ENCODE peak calls at places on chromosomes 1 and 21, in four cellular contexts. M, X, A and O are unnamed samples.

GRCh38 chr1:97348599-97349265 is 572.1 kb downstream of the DPYD start:
- DNase-seq in M (no peak), X (peak), A (no peak), O (no peak)

GRCh38 chr1:85991261-85991660 is 165.3 kb downstream of the COL24A1 start:
- DNase-seq in M (no peak), X (no peak), A (peak), O (no peak)

GRCh38 chr1:50658421-50659076 is 235.3 kb upstream of the DMRTA2 start:
- DNase-seq in M (no peak), X (peak), A (no peak), O (no peak)

GRCh38 chr1:165403835-165404482 is 41.0 kb downstream of the RXRG start:
- DNase-seq in M (peak), X (no peak), A (peak), O (no peak)

GRCh38 chr1:176602388-176603004 is 139.5 kb downstream of the PAPPA2 start:
- DNase-seq in M (no peak), X (no peak), A (no peak), O (no peak)

GRCh38 chr1:92786298-92786901 is 1.5 kb upstream of the EVI5 start:
- DNase-seq in M (no peak), X (no peak), A (no peak), O (no peak)

GRCh38 chr1:211703812-211704566 is 28.6 kb upstream of the NEK2 start:
- DNase-seq in M (peak), X (no peak), A (no peak), O (no peak)

GRCh38 chr1:84344286-84344685 is 42.8 kb downstream of the SAMD13 start:
- DNase-seq in M (no peak), X (peak), A (no peak), O (no peak)

GRCh38 chr1:201661823-201662213 is 122.9 kb downstream of the NAV1 start:
- DNase-seq in M (no peak), X (no peak), A (no peak), O (no peak)

GRCh38 chr1:224175615-224176014 is 7.4 kb upstream of the DEGS1 start:
- DNase-seq in M (peak), X (peak), A (no peak), O (no peak)

GRCh38 chr1:20229191-20229590 is 42.9 kb upstream of the PLA2G2C start:
- DNase-seq in M (no peak), X (no peak), A (no peak), O (no peak)

GRCh38 chr1:154859151-154859785 is 10.8 kb downstream of the KCNN3 start:
- DNase-seq in M (no peak), X (no peak), A (no peak), O (no peak)

GRCh38 chr21:35234725-35235124 is 185.6 kb upstream of the RUNX1 start:
- DNase-seq in M (no peak), X (no peak), A (peak), O (no peak)

GRCh38 chr1:75085931-75086330 is 48.3 kb upstream of the LHX8 start:
- DNase-seq in M (no peak), X (no peak), A (no peak), O (no peak)

GRCh38 chr1:10897321-10897980 is 101.0 kb upstream of the CASZ1 start:
- DNase-seq in M (no peak), X (peak), A (no peak), O (no peak)

GRCh38 chr21:26331581-26331980 is 161.0 kb upstream of the APP start:
- DNase-seq in M (no peak), X (no peak), A (no peak), O (no peak)

GRCh38 chr1:202133521-202133920 is 10.8 kb downstream of the GPR37L1 start:
- DNase-seq in M (no peak), X (no peak), A (no peak), O (no peak)

GRCh38 chr1:37255111-37255795 is 219.1 kb upstream of the ZC3H12A start:
- DNase-seq in M (no peak), X (no peak), A (peak), O (no peak)

GRCh38 chr1:41516168-41516961 is 31.9 kb upstream of the EDN2 start:
- DNase-seq in M (peak), X (peak), A (peak), O (peak)

DNA sequence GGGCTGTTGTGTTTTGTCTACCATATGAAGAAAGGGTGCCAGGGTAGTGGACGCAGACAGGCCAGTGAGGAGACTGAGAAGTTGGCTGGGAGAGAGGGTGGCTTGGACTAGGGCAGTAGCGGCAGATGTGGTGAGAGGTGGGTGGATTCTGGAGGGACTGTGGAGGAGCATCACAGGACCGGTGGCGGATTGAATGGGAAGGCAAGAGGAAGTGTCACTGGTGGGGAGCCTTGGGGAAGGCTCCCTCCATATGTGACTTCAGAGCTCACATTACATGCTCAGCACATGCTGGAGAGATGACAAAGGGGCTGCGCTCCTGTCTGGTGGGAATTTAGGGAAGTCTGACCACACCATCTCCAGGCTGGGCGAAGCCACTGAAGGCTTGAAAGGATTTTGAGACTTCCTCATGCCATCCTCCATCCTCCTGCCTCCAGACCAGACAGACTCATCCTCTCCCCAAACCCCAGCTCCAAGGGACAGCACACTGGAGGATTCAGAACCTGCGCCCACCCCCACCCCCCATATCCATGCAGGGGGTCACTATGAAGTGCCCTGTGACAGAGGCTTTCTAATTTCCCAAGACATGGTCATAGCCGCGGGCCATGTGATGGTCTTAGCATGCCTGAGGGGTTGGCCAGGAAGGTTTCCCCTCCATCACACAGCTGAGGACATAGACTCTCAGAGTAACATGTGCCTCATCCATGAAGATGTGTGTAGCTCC is 138.8 kb upstream of the WNT4 start:
- DNase-seq in M (no peak), X (no peak), A (no peak), O (no peak)
- TF ChIP-seq CTCF in M (no peak), X (no peak), A (no peak), O (no peak)

GRCh38 chr1:219541946-219542345 is 71.0 kb downstream of the ZC3H11B start:
- DNase-seq in M (no peak), X (no peak), A (no peak), O (no peak)

GRCh38 chr1:219539645-219540254 is 73.2 kb downstream of the ZC3H11B start:
- DNase-seq in M (no peak), X (no peak), A (no peak), O (no peak)

GRCh38 chr1:219548386-219548785 is 64.5 kb downstream of the ZC3H11B start:
- DNase-seq in M (peak), X (no peak), A (no peak), O (no peak)

GRCh38 chr1:219542828-219543518 is 69.9 kb downstream of the ZC3H11B start:
- DNase-seq in M (no peak), X (peak), A (no peak), O (no peak)

GRCh38 chr1:219544163-219544846 is 68.6 kb downstream of the ZC3H11B start:
- DNase-seq in M (no peak), X (no peak), A (no peak), O (no peak)
- TF ChIP-seq CTCF in M (peak), X (peak), A (peak), O (peak)

DNA sequence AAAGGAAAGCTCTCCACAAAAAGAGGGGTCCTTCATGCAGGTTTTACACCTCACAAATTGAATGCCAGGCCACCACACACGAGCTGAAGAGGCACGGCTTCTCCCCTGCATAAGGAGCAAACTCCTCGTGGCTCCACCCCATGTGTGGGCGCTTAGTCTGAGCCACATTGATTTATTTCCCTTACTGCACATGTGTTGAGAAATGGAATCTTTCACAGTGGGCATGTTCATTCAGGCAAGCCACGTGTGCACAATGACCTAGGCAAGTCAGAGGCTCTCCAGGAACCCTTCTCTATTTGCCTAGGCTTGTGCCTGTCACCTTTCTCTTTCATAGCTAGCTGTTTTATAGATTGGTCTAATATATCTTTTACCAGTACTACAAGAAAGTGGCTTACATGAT is 120.5 kb downstream of the LTN1 start:
- DNase-seq in M (no peak), X (peak), A (no peak), O (no peak)
- TF ChIP-seq CTCF in M (no peak), X (no peak), A (no peak), O (no peak)

GRCh38 chr1:66788231-66788939 is 12.7 kb downstream of the INSL5 start:
- DNase-seq in M (no peak), X (no peak), A (peak), O (no peak)
- TF ChIP-seq CTCF in M (no peak), X (no peak), A (no peak), O (no peak)

GRCh38 chr21:43777953-43778352 is 1.8 kb upstream of the CSTB start:
- DNase-seq in M (no peak), X (no peak), A (no peak), O (no peak)

GRCh38 chr21:43775190-43775589 is 918 bp downstream of the CSTB start:
- DNase-seq in M (no peak), X (no peak), A (no peak), O (no peak)

GRCh38 chr21:43778469-43779335 is 2.6 kb upstream of the CSTB start:
- DNase-seq in M (no peak), X (no peak), A (no peak), O (no peak)

GRCh38 chr21:43774163-43774562 is 1.9 kb downstream of the CSTB start:
- DNase-seq in M (no peak), X (no peak), A (no peak), O (no peak)

DNA sequence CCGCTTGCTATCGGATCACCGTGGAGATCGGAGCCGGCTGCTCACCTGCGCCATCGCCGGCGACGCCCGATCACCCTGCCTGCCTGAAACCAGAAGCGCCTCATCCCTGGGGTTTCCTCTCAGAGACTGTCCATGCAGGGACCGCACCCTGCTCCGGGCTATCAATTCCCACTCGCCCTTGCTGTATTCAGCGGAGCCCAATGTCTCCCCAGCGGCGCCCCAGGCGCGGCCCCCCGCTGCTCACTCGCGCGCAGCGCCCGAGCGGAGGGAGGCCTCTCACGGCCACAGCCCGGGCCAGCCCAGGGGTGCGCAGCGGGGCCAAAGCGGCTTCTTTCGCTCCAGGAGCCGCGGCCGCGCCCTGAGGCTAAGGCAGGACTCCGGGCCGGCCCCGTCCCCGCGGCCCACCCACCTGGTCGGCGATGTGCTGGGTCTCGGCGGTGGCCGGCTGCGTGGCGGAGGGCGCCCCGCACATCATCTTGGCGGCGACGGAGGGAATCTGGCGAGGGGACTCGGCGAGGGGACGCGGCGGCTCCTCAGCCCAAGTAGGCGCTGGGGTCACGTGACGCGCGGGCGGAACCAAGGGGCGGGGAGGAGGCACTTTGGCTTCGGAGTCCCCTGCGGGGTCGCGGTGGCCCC is at the start of gene CSTB:
- DNase-seq in M (peak), X (no peak), A (peak), O (peak)
- TF ChIP-seq CTCF in M (no peak), X (no peak), A (no peak), O (no peak)

GRCh38 chr1:226202246-226202645 is 15.7 kb upstream of the ACBD3 start:
- DNase-seq in M (no peak), X (no peak), A (no peak), O (no peak)
- TF ChIP-seq CTCF in M (no peak), X (no peak), A (no peak), O (no peak)

DNA sequence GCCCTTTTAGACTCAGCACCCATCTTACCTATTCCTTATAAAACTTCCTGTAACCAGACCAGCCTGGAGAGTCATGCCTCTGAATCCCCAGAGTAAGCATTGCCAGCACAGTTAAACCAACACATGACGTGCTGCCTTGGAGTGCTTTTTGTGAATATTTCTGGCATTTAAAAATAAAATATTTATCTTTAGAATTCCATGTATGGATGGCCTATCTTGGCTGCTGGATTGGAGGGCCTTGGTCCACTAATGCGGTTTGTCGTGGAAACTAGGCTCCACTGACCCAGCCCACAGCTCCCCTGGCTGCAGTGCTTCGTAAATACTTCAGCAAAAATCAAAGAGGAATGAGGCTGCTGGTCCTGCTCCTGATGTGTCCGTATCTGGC is 17.5 kb downstream of the MTARC1 start:
- DNase-seq in M (no peak), X (no peak), A (no peak), O (peak)
- TF ChIP-seq CTCF in M (no peak), X (no peak), A (no peak), O (no peak)

DNA sequence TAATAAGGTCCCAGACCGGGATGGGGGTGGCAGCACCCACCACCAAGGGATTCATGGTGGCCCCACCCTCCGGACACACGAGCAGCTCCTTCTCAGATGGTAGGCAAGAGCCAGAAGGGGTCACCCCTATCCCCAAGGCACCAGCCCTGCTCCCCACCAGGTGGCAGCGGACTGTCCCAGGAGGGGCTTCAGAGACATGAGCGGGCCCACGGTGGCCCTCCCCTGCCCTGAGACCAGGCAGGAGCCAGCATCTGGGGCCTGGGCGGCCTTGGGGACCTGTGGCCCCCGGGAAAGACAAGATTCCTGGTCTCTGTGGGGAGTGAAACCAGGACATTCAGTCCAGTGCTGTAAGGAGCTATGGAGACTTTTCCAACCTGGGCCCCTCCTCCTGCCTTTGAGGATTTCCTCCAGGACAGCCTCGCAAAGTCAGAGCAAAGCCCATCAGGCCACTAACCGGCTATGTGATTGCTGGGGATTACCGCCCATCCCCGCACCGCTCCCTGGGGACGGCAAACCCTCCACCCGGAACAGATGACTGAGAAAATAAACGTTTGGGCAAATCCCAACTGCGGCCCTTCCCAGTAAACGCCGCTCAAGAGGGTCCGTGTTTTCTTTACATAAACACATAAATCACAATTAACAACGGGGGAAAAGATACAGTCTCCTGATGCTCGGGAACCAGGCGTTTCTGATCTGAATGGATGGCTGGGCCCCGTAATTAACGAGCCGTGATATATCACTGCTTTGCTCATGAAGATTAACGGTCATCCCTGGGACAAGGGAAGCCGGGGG is 50.9 kb upstream of the ARHGEF16 start:
- DNase-seq in M (no peak), X (no peak), A (no peak), O (no peak)
- TF ChIP-seq CTCF in M (no peak), X (no peak), A (no peak), O (no peak)

GRCh38 chr21:37837381-37837780 is 78.9 kb downstream of the KCNJ6 start:
- DNase-seq in M (no peak), X (no peak), A (no peak), O (no peak)

GRCh38 chr21:37845535-37845934 is 70.7 kb downstream of the KCNJ6 start:
- DNase-seq in M (no peak), X (no peak), A (no peak), O (no peak)

DNA sequence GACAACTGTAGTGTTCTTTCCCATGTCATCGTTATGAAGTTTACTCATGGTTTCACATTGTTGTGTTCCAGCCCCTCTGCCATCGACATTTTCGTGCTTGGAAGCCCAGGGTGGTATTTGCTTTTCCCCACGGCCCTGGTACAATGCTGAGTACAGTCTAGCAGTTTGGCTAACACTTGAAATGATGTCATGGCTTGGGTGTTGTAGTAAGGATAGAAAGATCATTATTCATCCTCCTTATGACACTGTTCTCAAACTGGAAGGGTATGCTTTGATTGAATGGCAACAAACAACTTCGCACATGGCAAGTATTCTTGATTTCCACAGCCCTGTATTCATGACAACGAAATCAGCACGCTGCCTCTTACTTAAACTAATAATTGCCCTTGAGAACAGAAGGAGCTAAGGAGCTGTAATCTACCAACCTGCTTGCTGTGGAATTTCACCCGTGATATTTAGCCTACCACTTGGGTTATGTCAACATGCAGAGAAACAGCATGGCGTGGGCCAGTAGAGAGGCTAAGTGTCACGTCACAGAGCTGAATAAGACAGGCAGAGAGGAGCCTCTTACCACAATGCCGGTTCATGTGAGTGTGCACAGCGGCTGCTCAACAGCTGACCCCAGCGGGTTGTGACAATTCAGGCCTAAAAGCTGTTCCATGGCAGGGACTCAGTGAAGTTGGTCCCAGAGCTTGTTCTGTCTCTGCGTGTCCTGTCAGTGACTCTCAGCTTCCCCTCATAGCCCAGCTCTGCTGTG is 73.9 kb downstream of the KCNJ6 start:
- DNase-seq in M (no peak), X (no peak), A (no peak), O (no peak)
- TF ChIP-seq CTCF in M (no peak), X (no peak), A (no peak), O (no peak)